ENCODE peak calls at places on chromosomes 4 and X, in nine cellular contexts. P is EL; U is OCI-LY7; H is activated CD4-positive, alpha-beta T cell treated with anti-CD3 and anti-CD28 coated beads, Interleukin-2, amount 50 U/mL, for 1 hour; T is stimulated activated CD4-positive, alpha-beta T cell treated with anti-CD3 and anti-CD28 coated beads, Interleukin-12 subunit alpha, Interleukin-12 subunit beta, amount 100 ng/mL, for 48 hours; R is thyroid gland; G is psoas muscle; N is sigmoid colon; M is NB4. Z is an unnamed sample.
A peak's percentile ranks its signal among the peaks of the same experiment; 100 is the strongest.

GRCh38 chrX:63050225-63050624 is 300.9 kb downstream of the SPIN4 start:
- DNase-seq in P (no peak), U (peak; percentile 0), H (no peak), T (no peak), R (no peak), G (no peak), N (no peak), M (peak; percentile 18), Z (no peak)

GRCh38 chr4:3407930-3408792 is 33.6 kb upstream of the HGFAC start:
- DNase-seq in P (no peak), U (no peak), H (no peak), T (no peak), R (no peak), G (peak; percentile 49), N (peak; percentile 35), M (no peak), Z (no peak)

GRCh38 chr4:165472943-165473676 is 94.3 kb downstream of the CPE start:
- DNase-seq in P (no peak), U (peak; percentile 7), H (no peak), T (no peak), R (no peak), G (no peak), N (no peak), M (no peak), Z (no peak)

GRCh38 chrX:119410027-119410819 is 11.1 kb downstream of the SLC25A43 start:
- DNase-seq in P (peak; percentile 93), U (no peak), H (no peak), T (no peak), R (peak; percentile 36), G (peak; percentile 82), N (peak; percentile 84), M (no peak), Z (peak; percentile 82)

GRCh38 chr4:89009107-89009506 is 47.9 kb downstream of the FAM13A start:
- DNase-seq in P (no peak), U (no peak), H (no peak), T (no peak), R (no peak), G (no peak), N (no peak), M (no peak), Z (no peak)

GRCh38 chrX:105701310-105702052 is 120.9 kb upstream of the NRK start:
- DNase-seq in P (no peak), U (no peak), H (no peak), T (no peak), R (no peak), G (no peak), N (no peak), M (peak; percentile 0), Z (peak; percentile 6)

GRCh38 chr4:1534076-1534872 is 128.0 kb upstream of the NKX1-1 start:
- DNase-seq in P (no peak), U (no peak), H (no peak), T (no peak), R (no peak), G (peak; percentile 38), N (peak; percentile 46), M (no peak), Z (no peak)

GRCh38 chrX:1468250-1468772 is 15.6 kb upstream of the ASMTL start:
- DNase-seq in P (peak; percentile 77), U (peak; percentile 96), H (peak; percentile 76), T (peak; percentile 58), R (no peak), G (peak; percentile 54), N (peak; percentile 53), M (peak; percentile 92), Z (peak; percentile 8)

GRCh38 chr4:135705343-135705742 is 1503.8 kb upstream of the PABPC4L start:
- DNase-seq in P (no peak), U (no peak), H (no peak), T (no peak), R (no peak), G (no peak), N (no peak), M (no peak), Z (no peak)

GRCh38 chrX:53281321-53281822 is at the start of gene IQSEC2:
- DNase-seq in P (peak; percentile 77), U (no peak), H (no peak), T (no peak), R (peak; percentile 87), G (peak; percentile 93), N (peak; percentile 96), M (peak; percentile 31), Z (peak; percentile 76)

GRCh38 chr4:20395160-20395773 is 143.6 kb downstream of the SLIT2 start:
- DNase-seq in P (peak; percentile 47), U (peak; percentile 41), H (peak; percentile 5), T (no peak), R (peak; percentile 46), G (no peak), N (no peak), M (peak; percentile 52), Z (peak; percentile 53)

GRCh38 chrX:120755066-120755846 is 120.4 kb downstream of the CT47B1 start:
- DNase-seq in P (no peak), U (peak; percentile 84), H (no peak), T (no peak), R (no peak), G (no peak), N (no peak), M (peak; percentile 68), Z (no peak)

GRCh38 chr4:152590179-152591031 is 54.5 kb upstream of the FBXW7 start:
- DNase-seq in P (peak; percentile 97), U (no peak), H (no peak), T (no peak), R (peak; percentile 67), G (no peak), N (peak; percentile 69), M (no peak), Z (peak; percentile 92)

GRCh38 chrX:29318051-29318450 is 730.8 kb downstream of the IL1RAPL1 start:
- DNase-seq in P (peak; percentile 6), U (no peak), H (no peak), T (no peak), R (no peak), G (no peak), N (no peak), M (no peak), Z (peak; percentile 74)

GRCh38 chrX:19462231-19462630 is 53.1 kb downstream of the MAP3K15 start:
- DNase-seq in P (no peak), U (no peak), H (no peak), T (no peak), R (no peak), G (no peak), N (no peak), M (no peak), Z (no peak)

GRCh38 chr4:55038176-55038890 is 87.1 kb downstream of the KDR start:
- DNase-seq in P (peak; percentile 11), U (no peak), H (no peak), T (no peak), R (peak; percentile 65), G (no peak), N (no peak), M (no peak), Z (peak; percentile 76)

GRCh38 chr4:6971536-6972374 is 62.1 kb downstream of the TBC1D14 start:
- DNase-seq in P (no peak), U (no peak), H (no peak), T (no peak), R (no peak), G (no peak), N (no peak), M (no peak), Z (no peak)

GRCh38 chr4:77177196-77177595 is 20.2 kb downstream of the CCNG2 start:
- DNase-seq in P (no peak), U (no peak), H (no peak), T (no peak), R (no peak), G (no peak), N (no peak), M (no peak), Z (no peak)

GRCh38 chr4:94934201-94934600 is 176.4 kb downstream of the BMPR1B start:
- DNase-seq in P (no peak), U (no peak), H (no peak), T (no peak), R (no peak), G (no peak), N (no peak), M (no peak), Z (peak; percentile 52)

GRCh38 chrX:41602946-41603345 is 85.8 kb upstream of the GPR34 start:
- DNase-seq in P (peak; percentile 10), U (no peak), H (no peak), T (no peak), R (no peak), G (no peak), N (no peak), M (no peak), Z (peak; percentile 42)

GRCh38 chr4:70892086-70892769 is 9.9 kb upstream of the MOB1B start:
- DNase-seq in P (no peak), U (no peak), H (no peak), T (no peak), R (peak; percentile 6), G (no peak), N (peak; percentile 67), M (peak; percentile 84), Z (no peak)